ENCODE peak calls at places on chromosomes 7 and 10, in six cellular contexts. R, D, V, Z, U and X are unnamed samples. For H3K4me1, the result is how much of the 10 kb centered on the place peaks cover.

GRCh38 chr7:130096243-130096827 is 26.0 kb downstream of the KLHDC10 start:
- DNase-seq in R (no peak), D (no peak), V (no peak), Z (no peak), U (no peak), X (no peak)

GRCh38 chr7:120502132-120502531 is 229.2 kb downstream of the KCND2 start:
- DNase-seq in R (no peak), D (no peak), V (no peak), Z (no peak), U (no peak), X (no peak)

GRCh38 chr10:15316144-15316543 is 54.9 kb downstream of the FAM171A1 start:
- DNase-seq in R (no peak), D (no peak), V (no peak), Z (no peak), U (no peak), X (no peak)

GRCh38 chr10:124379609-124380193 is 39.0 kb downstream of the OAT start:
- DNase-seq in R (no peak), D (no peak), V (no peak), Z (no peak), U (no peak), X (no peak)

GRCh38 chr7:79897166-79897565 is 237.5 kb upstream of the GNAI1 start:
- DNase-seq in R (no peak), D (peak), V (no peak), Z (no peak), U (no peak), X (no peak)

GRCh38 chr10:94219829-94220228 is 142.9 kb downstream of the NOC3L start:
- DNase-seq in R (no peak), D (peak), V (no peak), Z (no peak), U (no peak), X (no peak)

GRCh38 chr7:157938211-157938610 is 601.4 kb downstream of the DNAJB6 start:
- DNase-seq in R (no peak), D (no peak), V (no peak), Z (no peak), U (no peak), X (no peak)

GRCh38 chr10:1608408-1609037 is 128.8 kb downstream of the ADARB2 start:
- DNase-seq in R (peak), D (no peak), V (no peak), Z (no peak), U (no peak), X (no peak)

GRCh38 chr10:33460461-33461294 is 126.2 kb upstream of the NRP1 start:
- DNase-seq in R (no peak), D (peak), V (no peak), Z (no peak), U (peak), X (peak)

GRCh38 chr7:1664711-1665591 is 5.1 kb upstream of the ELFN1 start:
- DNase-seq in R (no peak), D (peak), V (peak), Z (peak), U (peak), X (peak)

DNA sequence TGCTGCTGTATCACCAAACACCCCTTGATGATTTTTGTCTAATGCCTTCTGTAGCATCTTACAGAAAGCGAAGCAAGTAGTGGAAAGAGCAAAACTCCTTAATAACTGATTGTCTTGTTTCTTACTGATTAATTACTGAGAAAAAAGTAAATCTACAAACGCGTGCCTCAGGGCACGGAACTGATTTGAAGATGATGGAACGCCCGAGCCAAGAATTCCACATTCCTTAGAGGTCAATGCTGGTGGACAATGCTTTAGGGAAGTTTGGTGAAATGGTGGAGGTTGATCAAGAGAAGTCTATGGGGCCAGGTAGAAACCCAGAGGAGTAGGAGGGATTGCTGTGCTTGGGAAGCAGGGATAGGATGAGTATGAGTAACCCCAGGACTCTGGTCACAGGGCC is 5.0 kb upstream of the SORBS1 start:
- DNase-seq in R (no peak), D (no peak), V (no peak), Z (no peak), U (no peak), X (no peak)
- H3K27ac ChIP-seq in R (no peak), D (no peak), V (no peak), Z (no peak), U (no peak), X (no peak)

DNA sequence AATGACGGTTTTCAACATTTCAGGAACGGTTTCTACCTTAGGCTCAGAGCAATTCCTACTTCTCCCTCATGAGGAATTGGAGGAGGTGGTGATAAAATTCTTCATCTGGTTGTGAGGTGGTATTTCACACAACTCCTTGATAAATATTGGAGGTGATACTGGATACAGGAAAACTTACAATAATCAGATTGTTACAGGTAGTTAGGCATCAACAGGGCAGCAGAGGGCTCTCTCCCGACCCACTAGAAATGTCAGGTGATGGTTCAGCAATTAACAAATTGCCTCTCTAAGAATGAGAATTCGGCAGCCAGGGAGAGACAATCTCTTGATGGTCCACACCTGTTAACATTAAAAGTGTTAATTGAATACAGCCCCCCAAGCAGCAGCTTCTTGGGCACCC is 22.6 kb downstream of the ZNF786 start:
- DNase-seq in R (no peak), D (no peak), V (no peak), Z (no peak), U (no peak), X (no peak)
- TF ChIP-seq CTCF in R (peak), D (no peak), V (peak), Z (no peak), U (no peak), X (no peak)

GRCh38 chr7:150959739-150960734 is 18.1 kb downstream of the KCNH2 start:
- DNase-seq in R (no peak), D (no peak), V (peak), Z (no peak), U (no peak), X (no peak)

GRCh38 chr7:150958603-150959002 is 19.5 kb downstream of the KCNH2 start:
- DNase-seq in R (no peak), D (no peak), V (no peak), Z (no peak), U (no peak), X (no peak)

GRCh38 chr7:150957119-150958020 is 20.8 kb downstream of the KCNH2 start:
- DNase-seq in R (no peak), D (no peak), V (no peak), Z (no peak), U (no peak), X (no peak)

GRCh38 chr7:150956395-150957118 is 21.6 kb downstream of the KCNH2 start:
- DNase-seq in R (no peak), D (no peak), V (no peak), Z (no peak), U (no peak), X (no peak)

GRCh38 chr7:150958071-150958552 is 20.0 kb downstream of the KCNH2 start:
- DNase-seq in R (no peak), D (no peak), V (no peak), Z (no peak), U (no peak), X (no peak)
- H3K4me1 ChIP-seq in R (under half), D (under half), V (under half), Z (under half), U (under half), X (under half)

GRCh38 chr10:60312818-60313588 is 76.7 kb downstream of the ANK3 start:
- DNase-seq in R (no peak), D (peak), V (no peak), Z (no peak), U (no peak), X (no peak)

GRCh38 chr10:60315311-60315710 is 74.4 kb downstream of the ANK3 start:
- DNase-seq in R (no peak), D (peak), V (no peak), Z (no peak), U (no peak), X (no peak)

GRCh38 chr10:60313589-60313952 is 76.1 kb downstream of the ANK3 start:
- DNase-seq in R (no peak), D (no peak), V (no peak), Z (no peak), U (no peak), X (no peak)

GRCh38 chr10:60316029-60316428 is 73.6 kb downstream of the ANK3 start:
- DNase-seq in R (no peak), D (no peak), V (no peak), Z (no peak), U (no peak), X (no peak)

GRCh38 chr10:60314306-60314940 is 75.3 kb downstream of the ANK3 start:
- DNase-seq in R (no peak), D (peak), V (no peak), Z (no peak), U (no peak), X (no peak)
- H3K27ac ChIP-seq in R (no peak), D (peak), V (no peak), Z (peak), U (no peak), X (no peak)

GRCh38 chr10:8032558-8032957 is 21.9 kb upstream of the GATA3 start:
- DNase-seq in R (no peak), D (no peak), V (no peak), Z (no peak), U (no peak), X (peak)
- TF ChIP-seq CTCF in R (no peak), D (no peak), V (no peak), Z (no peak), U (no peak), X (no peak)

DNA sequence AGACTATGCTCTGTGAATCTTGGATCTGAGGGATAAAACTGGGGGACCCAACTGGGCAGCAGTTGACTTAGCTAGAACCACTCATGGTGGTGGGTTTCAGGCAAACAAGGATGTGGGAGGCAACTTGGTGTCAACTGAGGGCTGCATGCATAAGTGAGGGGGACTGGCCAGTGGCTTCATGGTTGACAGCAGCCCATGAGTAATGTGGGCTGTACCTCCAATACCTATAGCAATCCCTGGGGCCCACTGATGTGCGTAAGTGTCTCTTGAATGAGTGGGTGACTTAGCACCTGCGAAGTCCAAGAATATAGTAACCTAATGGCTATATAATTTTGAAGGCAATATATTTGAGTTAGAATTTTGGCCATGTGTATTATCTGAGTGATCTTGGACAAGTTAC is 13.7 kb upstream of the MAP3K8 start:
- DNase-seq in R (no peak), D (no peak), V (no peak), Z (no peak), U (no peak), X (no peak)
- H3K4me1 ChIP-seq in R (under half), D (under half), V (under half), Z (under half), U (under half), X (under half)

GRCh38 chr10:34649385-34649784 is 165.7 kb downstream of the PARD3 start:
- DNase-seq in R (no peak), D (peak), V (no peak), Z (no peak), U (no peak), X (no peak)

GRCh38 chr10:34648507-34648906 is 166.6 kb downstream of the PARD3 start:
- DNase-seq in R (no peak), D (no peak), V (no peak), Z (no peak), U (no peak), X (no peak)

GRCh38 chr10:34648919-34649318 is 166.2 kb downstream of the PARD3 start:
- DNase-seq in R (no peak), D (no peak), V (no peak), Z (no peak), U (no peak), X (no peak)

GRCh38 chr10:34647157-34647556 is 167.9 kb downstream of the PARD3 start:
- DNase-seq in R (no peak), D (no peak), V (no peak), Z (no peak), U (no peak), X (no peak)

GRCh38 chr10:34647848-34648247 is 167.2 kb downstream of the PARD3 start:
- DNase-seq in R (no peak), D (no peak), V (no peak), Z (no peak), U (no peak), X (no peak)
- H3K27ac ChIP-seq in R (no peak), D (no peak), V (no peak), Z (no peak), U (no peak), X (no peak)

DNA sequence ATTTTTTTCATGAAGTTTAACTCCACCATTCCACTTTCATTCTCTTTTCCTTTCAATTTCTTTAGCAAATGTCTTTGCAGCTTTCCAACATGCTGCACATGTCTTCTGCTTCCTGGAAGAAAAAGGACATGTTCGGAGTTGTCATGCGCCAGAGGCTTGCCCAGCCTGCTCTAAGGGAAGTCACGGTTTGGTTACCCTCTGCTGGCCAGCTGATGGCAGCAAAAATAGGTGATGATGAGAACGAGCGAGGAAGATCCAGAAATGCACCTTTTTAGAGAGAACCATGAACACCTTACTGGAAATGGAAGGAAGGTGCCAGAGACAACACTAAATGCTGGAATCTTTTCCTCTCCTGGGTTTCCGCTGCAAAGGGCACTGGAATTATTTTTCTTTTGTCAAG is 4.9 kb upstream of the ZSCAN21 start:
- DNase-seq in R (no peak), D (no peak), V (no peak), Z (no peak), U (no peak), X (no peak)
- TF ChIP-seq CTCF in R (peak), D (no peak), V (peak), Z (peak), U (no peak), X (no peak)

GRCh38 chr10:101227765-101228681 is 1.2 kb downstream of the LBX1 start:
- DNase-seq in R (no peak), D (no peak), V (no peak), Z (no peak), U (no peak), X (no peak)
- H3K4me1 ChIP-seq in R (under half), D (under half), V (under half), Z (half or more), U (under half), X (under half)